ENCODE peak calls at places on chromosomes 13 and 19, in four cellular contexts. One of them, this sample, is unnamed.

GRCh38 chr13:24668511-24668910 is 11.7 kb upstream of the ATP12A start:
- DNase-seq in spleen: no peak
- DNase-seq in transverse colon: no peak
- DNase-seq in sigmoid colon: no peak
- DNase-seq in this sample: no peak

GRCh38 chr13:67416047-67416925 is 186.2 kb upstream of the PCDH9 start:
- DNase-seq in spleen: no peak
- DNase-seq in transverse colon: no peak
- DNase-seq in sigmoid colon: no peak
- DNase-seq in this sample: no peak

GRCh38 chr19:3693030-3693925 is 7.0 kb downstream of the PIP5K1C start:
- DNase-seq in spleen: no peak
- DNase-seq in transverse colon: no peak
- DNase-seq in sigmoid colon: no peak
- DNase-seq in this sample: no peak

GRCh38 chr13:55155046-55155445 is 1985.7 kb upstream of the PRR20A start:
- DNase-seq in spleen: no peak
- DNase-seq in transverse colon: no peak
- DNase-seq in sigmoid colon: no peak
- DNase-seq in this sample: no peak

GRCh38 chr19:54560881-54561385 is 12.7 kb upstream of the LILRA2 start:
- DNase-seq in spleen: no peak
- DNase-seq in transverse colon: no peak
- DNase-seq in sigmoid colon: no peak
- DNase-seq in this sample: no peak

GRCh38 chr13:98143157-98143553 is 261 bp downstream of the FARP1 start:
- DNase-seq in spleen: peak
- DNase-seq in transverse colon: no peak
- DNase-seq in sigmoid colon: peak
- DNase-seq in this sample: no peak

GRCh38 chr13:45826741-45827140 is 24.8 kb downstream of the SIAH3 start:
- DNase-seq in spleen: no peak
- DNase-seq in transverse colon: no peak
- DNase-seq in sigmoid colon: no peak
- DNase-seq in this sample: no peak

GRCh38 chr13:77832339-77833100 is 86.1 kb downstream of the EDNRB start:
- DNase-seq in spleen: no peak
- DNase-seq in transverse colon: no peak
- DNase-seq in sigmoid colon: no peak
- DNase-seq in this sample: peak

GRCh38 chr13:111531505-111531904 is 211.1 kb downstream of the TEX29 start:
- DNase-seq in spleen: no peak
- DNase-seq in transverse colon: no peak
- DNase-seq in sigmoid colon: no peak
- DNase-seq in this sample: no peak

GRCh38 chr13:30313307-30313706 is 6.0 kb upstream of the KATNAL1 start:
- DNase-seq in spleen: no peak
- DNase-seq in transverse colon: no peak
- DNase-seq in sigmoid colon: no peak
- DNase-seq in this sample: no peak

GRCh38 chr19:18176367-18177310 is 3.0 kb downstream of the IFI30 start:
- DNase-seq in spleen: peak
- DNase-seq in transverse colon: no peak
- DNase-seq in sigmoid colon: no peak
- DNase-seq in this sample: no peak

GRCh38 chr13:29578300-29579048 is 17.0 kb downstream of the SLC7A1 start:
- DNase-seq in spleen: no peak
- DNase-seq in transverse colon: no peak
- DNase-seq in sigmoid colon: no peak
- DNase-seq in this sample: no peak

GRCh38 chr19:2798733-2799132 is 13.4 kb downstream of the THOP1 start:
- DNase-seq in spleen: no peak
- DNase-seq in transverse colon: no peak
- DNase-seq in sigmoid colon: no peak
- DNase-seq in this sample: no peak

GRCh38 chr13:81171065-81171647 is 830.2 kb upstream of the SPRY2 start:
- DNase-seq in spleen: no peak
- DNase-seq in transverse colon: no peak
- DNase-seq in sigmoid colon: no peak
- DNase-seq in this sample: no peak

GRCh38 chr19:46717716-46718143 is 816 bp upstream of the PRKD2 start:
- DNase-seq in spleen: peak
- DNase-seq in transverse colon: no peak
- DNase-seq in sigmoid colon: peak
- DNase-seq in this sample: no peak

GRCh38 chr13:112995395-112996091 is 26.5 kb downstream of the MCF2L start:
- DNase-seq in spleen: no peak
- DNase-seq in transverse colon: peak
- DNase-seq in sigmoid colon: no peak
- DNase-seq in this sample: no peak

GRCh38 chr19:23686622-23687423 is at the start of gene ZNF675:
- DNase-seq in spleen: peak
- DNase-seq in transverse colon: peak
- DNase-seq in sigmoid colon: peak
- DNase-seq in this sample: peak
- TF ChIP-seq CTCF in spleen: no peak
- TF ChIP-seq CTCF in transverse colon: no peak
- TF ChIP-seq CTCF in sigmoid colon: no peak
- TF ChIP-seq CTCF in this sample: no peak

DNA sequence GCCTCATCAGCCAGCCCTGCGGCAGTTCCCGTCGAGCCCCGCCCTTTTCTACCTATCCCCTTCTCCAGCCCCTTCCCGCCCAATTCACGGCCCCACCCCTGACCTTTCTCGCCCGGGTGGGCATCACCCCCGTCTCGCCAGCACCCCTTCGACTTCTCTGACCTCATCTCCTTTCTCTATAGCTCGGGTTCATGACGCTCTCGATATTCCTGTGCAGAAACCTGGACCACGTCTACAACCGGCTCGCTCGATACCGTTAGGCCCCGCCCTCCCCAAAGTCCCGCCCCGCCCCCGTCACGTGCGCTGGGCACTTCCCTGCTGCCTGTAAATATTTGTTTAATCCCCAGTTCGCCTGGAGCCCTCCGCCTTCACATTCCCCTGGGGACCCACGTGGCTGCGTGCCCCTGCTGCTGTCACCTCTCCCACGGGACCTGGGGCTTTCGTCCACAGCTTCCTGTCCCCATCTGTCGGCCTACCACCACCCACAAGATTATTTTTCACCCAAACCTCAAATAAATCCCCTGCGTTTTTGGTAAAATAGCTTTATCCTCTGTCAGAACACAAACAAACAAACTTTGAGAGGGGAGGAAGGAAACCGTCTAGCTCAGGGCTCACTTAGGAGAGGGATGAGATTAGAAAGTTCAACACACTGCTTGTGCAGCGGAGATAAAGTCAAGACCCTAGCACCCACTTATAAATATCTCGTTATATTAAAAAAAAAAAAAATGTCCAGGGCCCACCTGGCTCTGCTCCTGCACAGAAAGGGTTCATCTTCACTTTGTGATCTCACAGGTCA is 5.1 kb downstream of the CD37 start:
- DNase-seq in spleen: peak
- DNase-seq in transverse colon: peak
- DNase-seq in sigmoid colon: peak
- DNase-seq in this sample: no peak
- TF ChIP-seq POLR2AphosphoS5 in spleen: peak
- TF ChIP-seq POLR2AphosphoS5 in transverse colon: no peak
- TF ChIP-seq POLR2AphosphoS5 in sigmoid colon: no peak
- TF ChIP-seq POLR2AphosphoS5 in this sample: no peak

DNA sequence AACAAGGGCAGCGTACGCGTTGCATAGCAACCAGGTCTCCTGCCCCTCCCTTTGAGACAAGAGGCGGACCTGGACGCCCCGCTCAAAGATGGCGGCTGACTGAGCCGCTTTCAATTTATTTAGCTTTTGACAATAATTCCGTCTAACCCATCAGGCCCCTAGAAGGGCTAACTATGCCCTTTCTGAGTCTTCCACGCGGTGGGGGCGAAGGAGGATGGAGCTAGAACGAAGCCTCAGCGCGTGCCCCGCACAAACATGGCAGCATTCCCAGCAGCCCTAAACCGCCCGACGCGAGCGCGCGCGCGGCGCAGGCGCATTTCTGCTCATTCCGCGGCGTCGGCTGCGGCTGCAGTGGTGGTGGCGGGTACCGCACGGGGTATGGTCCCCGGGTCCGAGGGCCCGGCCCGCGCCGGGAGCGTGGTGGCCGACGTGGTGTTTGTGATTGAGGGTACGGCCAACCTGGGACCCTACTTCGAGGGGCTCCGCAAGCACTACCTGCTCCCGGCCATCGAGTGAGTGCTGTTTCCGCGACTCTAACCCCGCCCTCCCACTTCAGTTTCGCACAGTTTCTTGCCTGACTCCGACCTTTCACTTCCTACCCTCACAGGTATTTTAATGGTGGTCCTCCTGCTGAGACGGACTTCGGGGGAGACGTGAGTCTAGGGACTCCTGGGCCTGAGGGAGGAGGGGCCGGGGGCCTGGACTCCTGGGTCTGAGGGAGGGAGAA is at the start of gene MED25:
- DNase-seq in spleen: peak
- DNase-seq in transverse colon: peak
- DNase-seq in sigmoid colon: peak
- DNase-seq in this sample: peak
- TF ChIP-seq CTCF in spleen: peak
- TF ChIP-seq CTCF in transverse colon: peak
- TF ChIP-seq CTCF in sigmoid colon: peak
- TF ChIP-seq CTCF in this sample: no peak

GRCh38 chr19:44948763-44949374 is 3.0 kb downstream of the APOC2 start:
- DNase-seq in spleen: no peak
- DNase-seq in transverse colon: no peak
- DNase-seq in sigmoid colon: no peak
- DNase-seq in this sample: no peak

GRCh38 chr19:44949550-44949949 is 3.7 kb downstream of the APOC2 start:
- DNase-seq in spleen: no peak
- DNase-seq in transverse colon: no peak
- DNase-seq in sigmoid colon: no peak
- DNase-seq in this sample: no peak

GRCh38 chr19:44948237-44948636 is 2.4 kb downstream of the APOC2 start:
- DNase-seq in spleen: no peak
- DNase-seq in transverse colon: no peak
- DNase-seq in sigmoid colon: no peak
- DNase-seq in this sample: no peak

GRCh38 chr19:44943801-44944249 is 1.8 kb downstream of the APOC4 start:
- DNase-seq in spleen: peak
- DNase-seq in transverse colon: peak
- DNase-seq in sigmoid colon: peak
- DNase-seq in this sample: peak

GRCh38 chr19:44947041-44947581 is 1.3 kb downstream of the APOC2 start:
- DNase-seq in spleen: no peak
- DNase-seq in transverse colon: no peak
- DNase-seq in sigmoid colon: no peak
- DNase-seq in this sample: peak
- TF ChIP-seq POLR2AphosphoS5 in spleen: no peak
- TF ChIP-seq POLR2AphosphoS5 in transverse colon: no peak
- TF ChIP-seq POLR2AphosphoS5 in sigmoid colon: no peak
- TF ChIP-seq POLR2AphosphoS5 in this sample: peak

GRCh38 chr19:35931874-35932202 is 4.3 kb upstream of the LRFN3 start:
- DNase-seq in spleen: no peak
- DNase-seq in transverse colon: no peak
- DNase-seq in sigmoid colon: no peak
- DNase-seq in this sample: no peak
- TF ChIP-seq CTCF in spleen: no peak
- TF ChIP-seq CTCF in transverse colon: no peak
- TF ChIP-seq CTCF in sigmoid colon: no peak
- TF ChIP-seq CTCF in this sample: no peak

DNA sequence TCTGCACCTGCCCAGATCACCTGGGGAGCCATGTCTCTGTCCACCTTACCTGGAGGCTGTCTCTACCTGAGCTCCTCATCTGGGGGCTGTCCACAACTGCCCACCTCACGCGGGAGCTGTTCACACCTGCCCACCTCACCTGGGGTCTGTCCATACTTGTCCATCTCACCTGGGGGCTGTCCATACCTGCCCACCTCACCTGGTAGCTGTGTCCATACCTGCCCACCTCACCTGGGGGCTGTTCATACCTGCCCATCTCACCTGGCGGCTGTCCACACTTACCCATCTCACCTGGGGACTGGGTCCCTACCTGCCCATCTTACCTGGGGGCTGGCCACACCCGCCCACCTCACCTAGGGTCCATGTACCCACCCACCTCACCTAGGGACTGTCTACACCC is 10.0 kb upstream of the CPAMD8 start:
- DNase-seq in spleen: no peak
- DNase-seq in transverse colon: no peak
- DNase-seq in sigmoid colon: no peak
- DNase-seq in this sample: no peak
- TF ChIP-seq POLR2AphosphoS5 in spleen: no peak
- TF ChIP-seq POLR2AphosphoS5 in transverse colon: no peak
- TF ChIP-seq POLR2AphosphoS5 in sigmoid colon: no peak
- TF ChIP-seq POLR2AphosphoS5 in this sample: no peak

GRCh38 chr13:27170221-27170520 is 1.4 kb downstream of the USP12 start:
- DNase-seq in spleen: no peak
- DNase-seq in transverse colon: no peak
- DNase-seq in sigmoid colon: no peak
- DNase-seq in this sample: no peak
- TF ChIP-seq CTCF in spleen: no peak
- TF ChIP-seq CTCF in transverse colon: no peak
- TF ChIP-seq CTCF in sigmoid colon: no peak
- TF ChIP-seq CTCF in this sample: no peak